ENCODE peak calls at places on chromosomes 12 and 14, in eight cellular contexts. U, J, W, Z, I, N, S and A are unnamed samples.

GRCh38 chr12:13390921-13391320 is 194.4 kb downstream of the EMP1 start:
- DNase-seq in I (no peak), N (no peak), W (no peak), S (no peak), Z (no peak), J (no peak), U (peak), A (no peak)

GRCh38 chr12:90823859-90824258 is 131.1 kb downstream of the CCER1 start:
- DNase-seq in W (no peak), S (no peak), Z (no peak), I (no peak), U (no peak), N (no peak), J (no peak), A (peak)

GRCh38 chr12:116876151-116876869 is 4.9 kb downstream of the HRK start:
- DNase-seq in N (no peak), W (no peak), U (peak), I (no peak), J (no peak), S (no peak), Z (no peak), A (no peak)

GRCh38 chr14:67918838-67919237 is 99.3 kb downstream of the RAD51B start:
- DNase-seq in J (no peak), W (no peak), Z (peak), I (no peak), U (no peak), N (no peak), S (no peak), A (no peak)

GRCh38 chr12:20946732-20947131 is 136.2 kb downstream of the SLCO1B3 start:
- DNase-seq in Z (peak), J (peak), I (peak), W (no peak), S (no peak), N (no peak), U (peak), A (peak)

GRCh38 chr14:91138511-91139359 is 24.9 kb downstream of the DGLUCY start:
- DNase-seq in I (peak), N (no peak), S (peak), J (peak), U (peak), Z (no peak), W (no peak), A (no peak)

GRCh38 chr12:122862110-122862634 is 26.9 kb downstream of the HIP1R start:
- DNase-seq in J (no peak), I (no peak), W (no peak), N (no peak), S (no peak), U (no peak), Z (no peak), A (peak)

GRCh38 chr12:80632835-80633234 is 74.6 kb upstream of the MYF6 start:
- DNase-seq in I (no peak), Z (no peak), W (no peak), J (no peak), S (no peak), N (no peak), U (peak), A (no peak)

GRCh38 chr12:130198026-130198662 is 35.9 kb downstream of the FZD10 start:
- DNase-seq in U (no peak), W (no peak), I (no peak), Z (no peak), J (no peak), N (no peak), S (no peak), A (no peak)

GRCh38 chr14:61417141-61417540 is 95.8 kb downstream of the PRKCH start:
- DNase-seq in S (no peak), I (no peak), Z (no peak), U (no peak), N (no peak), W (no peak), J (no peak), A (no peak)

GRCh38 chr14:105534586-105534985 is 8.2 kb downstream of the TMEM121 start:
- DNase-seq in U (no peak), J (no peak), I (no peak), Z (no peak), N (no peak), S (no peak), W (no peak), A (no peak)

GRCh38 chr12:1533205-1533601 is 61.2 kb downstream of the FBXL14 start:
- DNase-seq in S (no peak), W (no peak), Z (peak), I (peak), J (no peak), U (no peak), N (no peak), A (no peak)

GRCh38 chr14:76346391-76347160 is 29.4 kb upstream of the ESRRB start:
- DNase-seq in J (no peak), N (no peak), W (no peak), I (no peak), U (no peak), Z (no peak), S (no peak), A (no peak)

GRCh38 chr14:54488646-54489317 is at the start of gene GMFB:
- DNase-seq in I (peak), J (peak), S (peak), U (peak), Z (peak), N (peak), W (peak), A (peak)
- TF ChIP-seq CTCF in I (peak), J (peak), S (peak), U (peak), Z (peak), N (peak), W (no peak), A (peak)

DNA sequence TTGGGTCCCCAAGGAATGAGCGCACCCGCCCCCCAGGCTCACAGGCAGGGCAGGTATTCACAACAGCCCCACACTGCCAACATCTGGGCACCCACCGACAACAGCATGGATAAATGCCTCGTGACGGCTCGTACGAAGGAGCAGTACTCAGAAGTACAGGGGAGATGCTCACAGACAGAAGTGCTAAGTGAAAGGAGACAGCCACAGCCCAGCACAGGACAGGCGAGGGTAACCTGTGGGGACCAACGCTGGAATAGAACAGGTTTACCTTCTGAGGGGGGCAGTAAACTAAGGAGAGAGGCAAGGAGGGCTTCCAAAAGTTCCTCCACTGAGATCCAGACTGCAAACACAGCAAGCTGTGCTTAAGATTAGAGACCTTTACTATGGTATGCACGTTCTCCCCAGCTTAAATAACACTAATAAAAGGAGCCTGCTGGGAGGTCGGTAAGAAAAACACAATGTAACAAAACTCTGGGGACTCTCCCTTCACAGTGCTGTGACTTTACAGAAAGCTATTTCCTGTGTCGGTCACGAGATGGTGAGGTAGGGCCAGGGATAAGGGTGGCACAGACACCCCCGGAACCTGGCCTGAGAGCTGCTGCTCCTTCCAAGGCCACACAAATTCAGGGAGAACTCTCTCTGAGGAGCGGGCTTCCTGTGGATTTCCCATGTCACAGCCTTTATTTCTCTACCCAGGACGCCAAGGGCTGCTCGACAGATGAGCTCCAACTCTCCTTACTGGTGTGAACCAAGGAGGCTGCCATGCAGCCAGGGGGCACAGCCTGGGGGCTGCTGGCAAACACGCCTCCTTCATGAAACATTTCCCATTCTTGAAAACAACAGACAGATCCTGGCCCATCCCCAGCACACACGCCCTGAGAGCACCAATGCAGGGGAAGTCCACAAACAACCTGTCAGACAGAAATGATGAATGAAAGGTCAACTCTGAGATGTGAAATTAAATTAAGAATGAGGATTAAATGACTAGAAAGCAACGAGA is 26.3 kb downstream of the SLC15A4 start:
- DNase-seq in W (no peak), S (no peak), N (no peak), U (no peak), I (peak), J (peak), Z (no peak), A (no peak)
- H3K4me3 ChIP-seq in W (no peak), S (no peak), N (no peak), U (no peak), I (no peak), J (no peak), Z (no peak), A (no peak)

GRCh38 chr12:8080131-8080530 is 1.9 kb upstream of the NECAP1 start:
- DNase-seq in U (no peak), W (no peak), I (no peak), N (no peak), J (no peak), Z (no peak), S (no peak), A (no peak)

GRCh38 chr12:8078916-8079315 is 3.2 kb upstream of the NECAP1 start:
- DNase-seq in Z (no peak), I (no peak), S (no peak), U (no peak), J (no peak), N (no peak), W (no peak), A (no peak)

GRCh38 chr12:8077207-8077606 is 4.9 kb upstream of the NECAP1 start:
- DNase-seq in U (peak), Z (peak), I (peak), N (no peak), S (no peak), J (no peak), W (no peak), A (no peak)

GRCh38 chr12:8076357-8076756 is 5.7 kb upstream of the NECAP1 start:
- DNase-seq in N (no peak), I (no peak), W (no peak), J (no peak), Z (no peak), U (no peak), S (no peak), A (no peak)

DNA sequence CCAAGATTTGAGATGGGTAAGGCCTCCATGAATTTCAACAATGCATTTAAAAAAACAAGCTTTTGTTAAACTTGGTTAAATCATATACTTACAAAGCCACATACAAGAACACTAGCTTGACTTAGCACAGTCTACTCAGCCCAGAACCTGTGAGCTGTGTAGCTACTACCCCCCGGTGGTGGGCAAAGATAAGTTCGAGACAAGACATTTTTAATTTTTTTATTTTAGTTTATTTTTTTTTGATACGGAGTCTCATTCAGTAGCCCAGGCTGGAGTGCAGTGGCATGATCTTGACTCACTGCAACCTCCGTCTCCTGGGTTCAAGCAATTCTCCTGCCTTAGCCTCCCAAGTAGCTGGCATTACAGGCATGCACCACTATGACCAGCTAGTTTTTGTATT is 3.7 kb upstream of the NECAP1 start:
- DNase-seq in U (peak), Z (peak), N (no peak), W (no peak), I (peak), S (peak), J (peak), A (no peak)
- TF ChIP-seq CTCF in U (peak), Z (peak), N (no peak), W (no peak), I (peak), S (peak), J (peak), A (no peak)

DNA sequence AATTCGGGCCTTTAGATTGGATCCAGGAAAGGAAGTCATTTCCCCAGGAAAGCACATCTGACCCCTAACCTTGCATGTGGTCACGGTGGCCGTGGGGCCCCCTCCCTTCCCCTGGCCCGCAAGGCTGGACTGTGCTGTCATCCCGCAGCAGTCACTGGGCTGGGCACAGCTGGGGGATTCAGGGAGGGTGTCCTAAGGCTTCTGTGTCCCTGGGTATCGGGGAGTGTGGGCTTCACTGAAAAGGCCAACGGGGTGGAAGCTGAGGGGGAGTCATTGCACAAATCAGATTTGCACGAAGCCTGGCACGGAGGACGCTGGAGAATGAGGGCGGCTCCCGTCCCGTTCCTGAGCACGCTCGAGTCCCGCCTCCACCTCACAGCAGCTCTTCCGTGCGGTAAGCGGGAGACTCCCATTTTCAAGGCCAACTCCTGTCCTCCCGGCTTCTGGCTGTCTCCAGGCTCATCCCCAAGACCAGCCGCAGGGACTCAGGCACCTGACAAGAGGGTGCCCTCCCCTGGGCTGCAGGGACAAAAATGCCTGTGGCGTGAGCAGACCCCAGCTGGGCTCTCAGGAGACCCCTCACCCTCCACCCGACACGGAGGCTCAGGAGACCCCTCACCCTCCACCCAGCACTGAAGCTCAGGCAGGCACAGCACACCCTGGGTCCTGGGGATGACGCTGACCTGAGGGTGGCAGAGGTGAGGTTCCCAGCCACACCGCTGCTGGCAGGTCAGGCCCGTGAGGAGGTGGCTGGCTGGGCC is 9.5 kb downstream of the XRCC3 start:
- DNase-seq in I (no peak), N (no peak), U (no peak), S (no peak), J (no peak), W (no peak), Z (no peak), A (no peak)
- H3K4me3 ChIP-seq in I (no peak), N (no peak), U (no peak), S (no peak), J (no peak), W (no peak), Z (no peak), A (no peak)

GRCh38 chr12:76085159-76085868 is 829 bp upstream of the NAP1L1 start:
- DNase-seq in W (no peak), Z (peak), N (no peak), S (no peak), U (no peak), J (peak), I (peak), A (no peak)
- TF ChIP-seq CTCF in W (no peak), Z (peak), N (no peak), S (no peak), U (peak), J (peak), I (peak), A (no peak)

GRCh38 chr14:50530358-50530757 is 2.0 kb downstream of the MAP4K5 start:
- DNase-seq in N (no peak), I (peak), Z (peak), W (no peak), J (peak), U (no peak), S (no peak), A (no peak)
- H3K4me3 ChIP-seq in N (peak), I (peak), Z (peak), W (no peak), J (peak), U (peak), S (peak), A (no peak)

DNA sequence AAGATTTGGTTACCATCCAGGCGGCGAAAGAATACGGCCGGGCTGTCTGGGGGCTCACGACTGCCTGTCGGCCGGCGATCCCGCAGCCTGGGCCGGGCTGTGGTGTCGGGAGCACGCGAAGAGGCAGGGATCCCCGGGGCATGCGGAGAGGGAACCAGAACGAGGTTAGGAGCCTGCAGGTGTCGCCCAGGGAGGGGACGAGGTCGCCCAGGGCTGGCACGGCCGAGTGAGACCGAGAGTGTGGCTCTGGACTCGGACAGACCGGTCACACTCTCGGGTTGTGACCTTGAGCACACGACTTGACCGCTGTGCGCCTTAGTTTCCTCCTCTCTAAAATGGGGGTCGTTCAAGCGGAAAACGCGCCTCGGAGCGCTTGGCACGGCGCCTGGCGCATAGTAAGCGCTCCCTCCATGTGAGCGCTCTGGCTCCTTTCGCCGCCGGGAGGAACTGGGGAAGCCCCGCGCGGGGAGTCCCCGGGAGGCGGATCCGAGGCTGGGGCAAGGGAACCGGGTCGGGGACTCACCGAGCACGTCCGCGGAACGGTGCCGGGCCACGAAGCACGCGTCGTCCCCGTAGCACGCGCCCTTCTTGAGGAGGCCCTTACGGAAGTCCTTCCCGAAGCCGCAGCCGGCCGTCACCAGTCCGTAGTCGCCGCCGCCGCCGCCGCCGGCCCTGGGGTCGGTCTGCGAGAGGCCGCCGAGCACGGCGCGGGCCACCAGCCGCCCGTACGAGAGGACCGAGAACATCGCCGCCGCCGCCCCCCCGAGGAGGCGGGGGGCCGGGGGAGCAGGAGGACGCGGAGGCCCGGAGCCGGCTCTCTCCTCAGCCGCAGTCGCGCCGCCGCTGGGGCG is 607 bp downstream of the PPTC7 start:
- DNase-seq in N (peak), W (peak), S (peak), U (peak), Z (peak), I (no peak), J (peak), A (peak)
- TF ChIP-seq CTCF in N (no peak), W (no peak), S (no peak), U (no peak), Z (no peak), I (no peak), J (no peak), A (no peak)

DNA sequence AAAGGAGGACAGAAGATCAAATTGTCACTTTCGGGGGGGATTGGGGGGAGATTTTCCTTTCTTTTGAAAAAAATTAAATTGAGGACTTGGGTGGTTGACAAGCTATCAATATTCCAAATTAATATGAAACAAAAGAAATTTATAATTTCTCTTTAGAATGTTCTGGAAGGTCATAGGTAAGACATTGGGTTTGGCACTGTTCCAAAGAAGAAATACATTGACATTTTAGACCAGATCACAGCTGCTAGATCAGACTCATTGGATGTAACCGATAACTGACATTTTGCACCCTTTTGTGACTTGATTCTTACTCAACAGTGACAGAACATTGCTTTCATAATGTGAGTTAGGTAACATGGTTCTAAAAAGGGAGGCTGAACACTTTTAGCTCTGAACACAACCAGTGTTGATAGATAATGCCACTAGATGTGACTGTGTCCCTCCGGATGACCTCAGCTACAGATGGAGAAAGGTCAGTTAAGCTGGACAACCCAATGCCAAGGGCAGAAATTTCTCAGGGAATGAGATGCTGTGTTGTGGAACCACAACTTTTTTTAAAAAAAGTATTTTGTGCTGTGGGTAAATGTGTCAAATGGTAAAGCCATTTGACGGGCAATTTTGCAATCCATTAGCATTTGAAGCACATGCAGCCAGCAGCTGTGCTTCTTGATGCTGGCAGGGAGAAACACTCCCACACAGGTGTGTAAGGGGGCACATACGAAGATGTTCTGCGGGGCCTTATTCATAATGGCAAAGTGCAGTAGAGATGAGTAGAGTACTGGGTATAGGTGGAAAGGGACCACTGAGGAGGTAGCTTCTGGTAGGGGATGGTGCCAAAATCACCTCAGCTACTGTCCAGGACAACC is 62.9 kb downstream of the RFX4 start:
- DNase-seq in S (no peak), U (no peak), N (no peak), Z (no peak), I (no peak), W (no peak), J (no peak), A (no peak)
- H3K4me3 ChIP-seq in S (no peak), U (no peak), N (no peak), Z (no peak), I (no peak), W (no peak), J (no peak), A (no peak)